ENCODE peak calls at places on chromosomes 1 and 21, in four cellular contexts. S is H1, K is kidney, F is H9. A is an unnamed sample. For H3K9me3, the result is how much of the 10 kb centered on the place peaks cover.

GRCh38 chr1:162541619-162542141 is 19.8 kb upstream of the UAP1 start:
- DNase-seq in S (no peak), K (no peak), F (no peak), A (peak)

GRCh38 chr1:6727535-6727934 is 25.9 kb upstream of the DNAJC11 start:
- DNase-seq in S (peak), K (no peak), F (peak), A (peak)

GRCh38 chr1:226788965-226789364 is 49.9 kb upstream of the ITPKB start:
- DNase-seq in S (no peak), K (no peak), F (no peak), A (no peak)

GRCh38 chr1:147478556-147478955 is 62.7 kb upstream of the BCL9 start:
- DNase-seq in S (no peak), K (no peak), F (no peak), A (no peak)

GRCh38 chr21:37737497-37737896 is 178.8 kb downstream of the KCNJ6 start:
- DNase-seq in S (no peak), K (no peak), F (no peak), A (no peak)

GRCh38 chr1:211638246-211638645 is 37.2 kb downstream of the NEK2 start:
- DNase-seq in S (no peak), K (no peak), F (no peak), A (no peak)

GRCh38 chr21:44317871-44318270 is 18.0 kb downstream of the PFKL start:
- DNase-seq in S (no peak), K (no peak), F (no peak), A (no peak)

GRCh38 chr1:31944205-31945089 is 6.3 kb upstream of the PTP4A2 start:
- DNase-seq in S (peak), K (peak), F (peak), A (peak)

GRCh38 chr1:176656257-176656995 is 193.5 kb downstream of the PAPPA2 start:
- DNase-seq in S (no peak), K (no peak), F (no peak), A (peak)

GRCh38 chr21:36783612-36784383 is 84.9 kb downstream of the SIM2 start:
- DNase-seq in S (no peak), K (no peak), F (no peak), A (peak)

GRCh38 chr1:208110296-208110695 is 133.9 kb downstream of the PLXNA2 start:
- DNase-seq in S (no peak), K (no peak), F (no peak), A (no peak)

GRCh38 chr1:113659010-113659409 is 100.3 kb downstream of the PHTF1 start:
- DNase-seq in S (no peak), K (no peak), F (no peak), A (no peak)

GRCh38 chr21:29332461-29333354 is 34.0 kb downstream of the BACH1 start:
- DNase-seq in S (no peak), K (no peak), F (no peak), A (peak)

GRCh38 chr1:201184734-201185453 is 5.7 kb upstream of the IGFN1 start:
- DNase-seq in S (peak), K (peak), F (peak), A (peak)

GRCh38 chr1:162003061-162003824 is 20.4 kb downstream of the OLFML2B start:
- DNase-seq in S (no peak), K (peak), F (no peak), A (peak)

GRCh38 chr1:26574690-26575349 is 45.3 kb downstream of the RPS6KA1 start:
- DNase-seq in S (no peak), K (peak), F (no peak), A (peak)

GRCh38 chr1:23473037-23473800 is 10.8 kb downstream of the ASAP3 start:
- DNase-seq in S (no peak), K (no peak), F (no peak), A (peak)

GRCh38 chr1:149972547-149972946 is 35.9 kb upstream of the MTMR11 start:
- DNase-seq in S (no peak), K (no peak), F (no peak), A (no peak)

GRCh38 chr1:201501144-201501543 is 5.8 kb downstream of the CSRP1 start:
- DNase-seq in S (no peak), K (no peak), F (no peak), A (peak)

GRCh38 chr1:151311589-151312331 is 15.5 kb downstream of the PI4KB start:
- DNase-seq in S (no peak), K (peak), F (no peak), A (peak)

DNA sequence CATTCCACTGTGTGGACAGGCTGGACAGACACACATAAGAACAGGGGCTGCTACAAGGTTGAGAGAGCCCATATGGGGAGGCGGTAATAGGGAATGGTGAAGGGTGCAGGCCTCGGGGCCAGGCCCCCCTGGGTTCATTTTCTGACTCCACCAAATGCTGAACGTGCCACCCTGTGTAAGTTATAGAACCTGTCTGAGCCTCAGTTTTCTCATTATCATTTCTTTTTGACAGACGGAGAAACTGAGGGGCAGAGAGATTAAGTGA is 569.5 kb downstream of the PTPRU start:
- DNase-seq in S (peak), K (peak), F (no peak), A (no peak)
- TF ChIP-seq CTCF in S (no peak), K (no peak), F (no peak), A (no peak)

DNA sequence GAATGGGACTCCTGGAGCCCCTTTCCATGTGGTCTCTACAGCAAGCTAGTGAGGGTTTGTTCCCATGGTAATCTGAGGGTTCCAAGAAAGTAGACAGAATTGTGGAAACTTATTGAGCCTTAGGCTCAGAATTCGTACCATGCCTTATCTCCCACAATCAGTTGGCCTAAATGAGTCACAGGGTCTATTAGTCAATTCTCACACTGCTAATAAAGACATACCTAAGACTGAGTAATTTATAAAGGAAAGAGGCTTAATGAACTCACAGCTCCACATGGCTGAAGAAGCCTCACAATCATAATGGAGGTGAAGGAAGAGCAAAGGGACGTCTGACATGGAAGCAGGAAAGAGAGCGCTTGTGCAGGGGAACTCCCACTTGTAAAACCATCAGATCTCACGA is 106.6 kb upstream of the CXADR start:
- DNase-seq in S (no peak), K (no peak), F (no peak), A (no peak)
- H3K27ac ChIP-seq in S (no peak), K (no peak), F (no peak), A (no peak)

GRCh38 chr1:73326663-73327062 is 871.3 kb downstream of the LRRIQ3 start:
- DNase-seq in S (no peak), K (no peak), F (no peak), A (no peak)

GRCh38 chr1:73331726-73332125 is 866.2 kb downstream of the LRRIQ3 start:
- DNase-seq in S (no peak), K (no peak), F (no peak), A (no peak)

GRCh38 chr1:73327180-73327793 is 870.7 kb downstream of the LRRIQ3 start:
- DNase-seq in S (no peak), K (no peak), F (peak), A (no peak)

GRCh38 chr1:73333847-73334503 is 864.0 kb downstream of the LRRIQ3 start:
- DNase-seq in S (no peak), K (no peak), F (no peak), A (no peak)

DNA sequence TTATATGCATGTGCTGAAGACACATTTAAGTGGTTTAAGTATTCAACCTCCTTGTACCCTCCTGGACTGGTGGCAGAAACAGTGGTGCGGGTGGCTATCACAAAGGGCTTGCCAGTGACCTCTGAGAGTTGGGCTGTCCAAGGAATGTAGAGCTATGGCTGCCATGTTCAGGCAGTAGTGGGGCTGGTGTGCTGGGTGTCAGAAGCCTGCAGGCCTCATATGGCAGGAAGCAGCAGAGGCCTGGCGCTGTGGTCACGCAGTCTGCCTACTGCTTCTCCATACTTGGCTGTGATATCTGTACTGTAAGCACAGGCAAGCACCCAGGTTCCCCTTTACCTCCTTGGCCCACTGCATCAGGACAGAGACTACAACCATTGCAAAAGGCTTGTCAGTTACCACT is 870.0 kb downstream of the LRRIQ3 start:
- DNase-seq in S (no peak), K (no peak), F (no peak), A (no peak)
- H3K9me3 ChIP-seq in S (under half), K (under half), F (under half), A (under half)

DNA sequence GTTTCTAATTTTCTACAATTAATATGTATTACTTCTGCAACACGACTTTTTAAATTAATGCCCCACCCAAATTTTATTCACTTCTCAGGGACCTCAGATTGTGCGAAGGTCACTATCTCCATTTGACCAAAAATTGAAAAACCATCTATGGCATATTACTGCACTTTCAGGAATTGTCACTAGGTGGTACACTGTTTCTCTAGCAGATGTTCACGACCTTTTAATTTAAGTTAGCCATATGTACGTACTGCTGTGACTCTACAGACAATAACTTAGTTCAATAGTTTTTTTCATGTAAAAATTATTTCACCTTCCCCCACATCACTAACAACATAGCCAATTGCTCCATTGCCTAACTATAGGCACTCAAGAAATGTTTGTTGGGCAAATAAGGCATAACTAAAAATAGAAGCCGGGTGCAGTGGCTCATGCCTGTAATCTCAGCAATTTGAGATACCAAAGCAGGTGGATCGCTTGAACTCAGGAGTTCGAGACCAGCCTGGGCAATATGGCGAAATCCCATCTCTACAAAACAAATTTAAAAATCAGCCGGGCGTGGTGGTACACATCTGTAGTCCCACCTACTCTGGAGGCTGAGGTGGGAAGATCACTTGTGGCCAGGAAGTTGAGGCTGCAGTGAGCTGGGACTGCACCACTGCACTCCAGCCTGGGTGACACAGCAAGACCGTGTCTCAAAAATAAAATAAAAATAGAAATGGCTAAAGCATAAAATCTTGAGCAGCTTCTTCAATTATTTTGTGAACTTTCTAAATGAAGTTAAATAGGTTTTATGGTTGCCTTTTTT is 75.7 kb upstream of the PKN2 start:
- DNase-seq in S (no peak), K (no peak), F (no peak), A (peak)
- TF ChIP-seq CTCF in S (peak), K (peak), F (peak), A (peak)

DNA sequence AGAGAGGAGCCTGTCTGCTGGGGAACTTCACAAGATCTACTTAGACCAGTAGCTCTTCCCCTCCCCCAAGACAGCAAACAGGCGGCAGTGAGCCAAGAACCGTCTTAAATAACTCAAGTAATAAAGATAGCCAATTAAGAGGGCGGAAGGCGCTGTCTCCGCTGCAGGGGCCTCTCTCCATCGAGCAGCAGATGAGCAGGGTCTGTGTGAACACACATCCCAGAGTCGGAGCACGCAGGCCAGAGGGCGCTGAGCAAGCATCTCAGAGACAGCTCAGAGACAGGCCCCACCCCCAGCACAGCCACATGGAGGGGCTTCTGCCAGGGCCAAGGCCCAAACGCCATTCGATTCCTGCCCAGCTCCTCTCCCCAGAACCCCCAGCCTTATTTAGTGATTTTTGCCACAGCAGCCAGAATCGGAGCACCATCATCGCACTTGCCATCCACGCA is 11.1 kb downstream of the IFFO2 start:
- DNase-seq in S (peak), K (peak), F (peak), A (peak)
- H3K27ac ChIP-seq in S (no peak), K (no peak), F (no peak), A (no peak)

GRCh38 chr1:235673981-235674380 is 24.4 kb upstream of the GNG4 start:
- DNase-seq in S (no peak), K (no peak), F (peak), A (no peak)

GRCh38 chr1:235669277-235669676 is 19.7 kb upstream of the GNG4 start:
- DNase-seq in S (no peak), K (no peak), F (peak), A (no peak)

GRCh38 chr1:235675152-235675890 is 25.7 kb upstream of the GNG4 start:
- DNase-seq in S (no peak), K (no peak), F (no peak), A (no peak)

GRCh38 chr1:235671992-235672391 is 22.4 kb upstream of the GNG4 start:
- DNase-seq in S (no peak), K (no peak), F (no peak), A (no peak)

DNA sequence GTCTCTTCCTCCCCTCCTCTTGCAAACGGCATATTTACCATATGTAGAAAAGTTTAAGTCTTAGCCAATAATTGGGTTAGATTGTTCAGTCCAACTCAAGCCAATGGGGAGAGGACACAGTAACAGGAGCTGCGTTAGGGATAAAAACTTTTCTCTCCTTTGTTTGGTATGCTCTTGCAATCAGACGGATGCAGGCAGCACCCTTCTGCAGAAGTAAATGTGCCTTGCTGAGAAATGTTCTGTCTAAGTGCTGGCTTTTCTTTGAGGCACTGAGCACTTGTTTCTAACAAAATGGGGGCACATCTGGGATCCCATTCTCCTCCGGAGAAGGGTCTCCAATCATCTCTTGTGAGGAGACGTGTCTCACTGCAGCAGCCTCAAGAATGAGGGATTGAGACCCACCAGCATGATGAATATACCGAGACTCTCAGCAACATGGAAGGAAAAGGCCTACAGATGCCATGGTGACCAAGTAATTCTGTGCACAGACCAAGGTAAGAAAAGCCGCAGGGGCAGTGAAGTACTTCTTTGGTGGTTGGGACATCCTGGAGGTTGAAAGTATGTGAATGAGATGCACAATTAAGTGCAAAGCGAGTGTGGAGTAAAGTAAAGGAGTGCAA is 20.7 kb upstream of the GNG4 start:
- DNase-seq in S (no peak), K (no peak), F (peak), A (no peak)
- H3K9me3 ChIP-seq in S (under half), K (under half), F (under half), A (under half)

GRCh38 chr1:204445860-204446412 is 34.3 kb upstream of the PPP1R15B start:
- DNase-seq in S (peak), K (peak), F (peak), A (no peak)
- TF ChIP-seq CTCF in S (peak), K (no peak), F (peak), A (peak)

GRCh38 chr1:28954126-28954525 is 39.8 kb downstream of the EPB41 start:
- DNase-seq in S (no peak), K (no peak), F (no peak), A (no peak)
- H3K27ac ChIP-seq in S (no peak), K (no peak), F (no peak), A (no peak)

GRCh38 chr1:46768445-46768844 is 30.4 kb upstream of the CYP4B1 start:
- DNase-seq in S (no peak), K (no peak), F (no peak), A (no peak)
- H3K9me3 ChIP-seq in S (under half), K (under half), F (under half), A (under half)

A was measured in osteoblast.